ENCODE peak calls at places on chromosomes 16 and 17, in eight cellular contexts. H, F, Q, R, E, L, V and A are unnamed samples.

GRCh38 chr17:17702821-17703607 is 21.8 kb downstream of the RAI1 start:
- DNase-seq in F (no peak), V (no peak), L (no peak), R (no peak), E (no peak), Q (no peak), H (peak), A (no peak)

GRCh38 chr16:378821-379182 is 3.0 kb downstream of the PGAP6 start:
- DNase-seq in R (no peak), V (no peak), H (no peak), L (no peak), E (no peak), F (no peak), Q (no peak), A (no peak)

GRCh38 chr17:2362881-2363280 is 25.6 kb downstream of the SGSM2 start:
- DNase-seq in V (no peak), L (no peak), Q (no peak), R (no peak), F (no peak), E (no peak), H (no peak), A (no peak)

GRCh38 chr17:21199311-21199710 is 14.7 kb downstream of the TMEM11 start:
- DNase-seq in R (peak), V (peak), F (no peak), L (no peak), E (peak), Q (no peak), H (peak), A (no peak)

GRCh38 chr17:78263063-78263735 is 31.8 kb downstream of the TMEM235 start:
- DNase-seq in L (no peak), V (no peak), E (no peak), R (peak), F (no peak), Q (no peak), H (no peak), A (peak)

GRCh38 chr17:31235110-31235509 is 61.9 kb downstream of the OMG start:
- DNase-seq in V (no peak), R (no peak), L (no peak), F (no peak), E (no peak), H (no peak), Q (no peak), A (no peak)

GRCh38 chr17:20063665-20064648 is 54.8 kb downstream of the SPECC1 start:
- DNase-seq in Q (no peak), F (no peak), R (no peak), V (peak), L (peak), H (no peak), E (peak), A (peak)

GRCh38 chr17:2782030-2782429 is 14.2 kb upstream of the RAP1GAP2 start:
- DNase-seq in E (no peak), R (no peak), Q (no peak), H (no peak), L (no peak), F (no peak), V (no peak), A (no peak)

GRCh38 chr16:77777745-77778144 is 10.6 kb upstream of the VAT1L start:
- DNase-seq in L (no peak), Q (no peak), H (no peak), E (no peak), R (no peak), V (no peak), F (no peak), A (no peak)

GRCh38 chr16:25747160-25747758 is 55.5 kb downstream of the HS3ST4 start:
- DNase-seq in R (no peak), V (no peak), F (no peak), E (no peak), Q (peak), L (no peak), H (peak), A (peak)

GRCh38 chr17:74775409-74776043 is 619 bp downstream of the NAT9 start:
- DNase-seq in E (no peak), Q (no peak), V (no peak), L (no peak), R (no peak), F (no peak), H (no peak), A (no peak)

GRCh38 chr16:84281077-84281476 is 13.6 kb upstream of the WFDC1 start:
- DNase-seq in V (no peak), R (no peak), Q (peak), F (peak), H (peak), L (peak), E (no peak), A (no peak)

GRCh38 chr17:57894848-57895247 is 45.0 kb upstream of the MRPS23 start:
- DNase-seq in F (no peak), R (no peak), E (no peak), L (no peak), V (no peak), Q (no peak), H (no peak), A (no peak)

GRCh38 chr16:79278506-79278905 is 322.0 kb downstream of the MAF start:
- DNase-seq in Q (peak), F (no peak), L (no peak), H (no peak), V (no peak), E (no peak), R (no peak), A (peak)

GRCh38 chr17:40326014-40326831 is 17.2 kb downstream of the RARA start:
- DNase-seq in V (no peak), Q (peak), H (no peak), R (peak), E (no peak), L (no peak), F (no peak), A (peak)

GRCh38 chr16:81094771-81095251 is 1.4 kb downstream of the GCSH start:
- DNase-seq in V (no peak), L (no peak), F (no peak), Q (no peak), R (no peak), H (no peak), E (no peak), A (no peak)

GRCh38 chr16:22721497-22722100 is 92.4 kb upstream of the HS3ST2 start:
- DNase-seq in Q (no peak), F (no peak), R (no peak), V (no peak), L (no peak), E (no peak), H (no peak), A (no peak)

GRCh38 chr16:69322343-69322742 is 8.0 kb downstream of the PDF start:
- DNase-seq in F (no peak), H (no peak), V (no peak), Q (no peak), R (no peak), E (no peak), L (no peak), A (no peak)

GRCh38 chr17:31052187-31052889 is 42.4 kb upstream of the NF1 start:
- DNase-seq in E (peak), Q (no peak), L (peak), F (peak), H (no peak), R (no peak), V (peak), A (no peak)

GRCh38 chr17:67615736-67616135 is 102.0 kb upstream of the NOL11 start:
- DNase-seq in R (no peak), E (no peak), L (no peak), V (no peak), H (no peak), F (no peak), Q (no peak), A (no peak)

GRCh38 chr16:60811657-60812056 is 1224.6 kb downstream of the CDH8 start:
- DNase-seq in L (no peak), F (no peak), R (no peak), V (no peak), H (no peak), Q (no peak), E (no peak), A (no peak)

GRCh38 chr17:33328129-33328528 is 35.0 kb upstream of the ASIC2 start:
- DNase-seq in V (no peak), E (no peak), F (peak), R (no peak), L (no peak), Q (no peak), H (peak), A (peak)

GRCh38 chr17:29155235-29155965 is 24.8 kb downstream of the MYO18A start:
- DNase-seq in E (no peak), F (peak), L (peak), V (no peak), R (no peak), H (no peak), Q (no peak), A (peak)

GRCh38 chr16:535446-536405 is 8.2 kb downstream of the CAPN15 start:
- DNase-seq in L (peak), Q (no peak), F (peak), H (no peak), R (no peak), E (no peak), V (no peak), A (peak)

GRCh38 chr16:46884513-46885293 is 541 bp downstream of the GPT2 start:
- DNase-seq in Q (peak), V (no peak), H (no peak), F (no peak), E (no peak), R (no peak), L (no peak), A (peak)

GRCh38 chr16:49739381-49739780 is 116.5 kb downstream of the ZNF423 start:
- DNase-seq in V (no peak), Q (no peak), R (no peak), F (peak), H (peak), L (peak), E (no peak), A (no peak)
- TF ChIP-seq CTCF in V (peak), Q (no peak), R (no peak), F (peak), H (no peak), L (peak), E (no peak), A (no peak)

DNA sequence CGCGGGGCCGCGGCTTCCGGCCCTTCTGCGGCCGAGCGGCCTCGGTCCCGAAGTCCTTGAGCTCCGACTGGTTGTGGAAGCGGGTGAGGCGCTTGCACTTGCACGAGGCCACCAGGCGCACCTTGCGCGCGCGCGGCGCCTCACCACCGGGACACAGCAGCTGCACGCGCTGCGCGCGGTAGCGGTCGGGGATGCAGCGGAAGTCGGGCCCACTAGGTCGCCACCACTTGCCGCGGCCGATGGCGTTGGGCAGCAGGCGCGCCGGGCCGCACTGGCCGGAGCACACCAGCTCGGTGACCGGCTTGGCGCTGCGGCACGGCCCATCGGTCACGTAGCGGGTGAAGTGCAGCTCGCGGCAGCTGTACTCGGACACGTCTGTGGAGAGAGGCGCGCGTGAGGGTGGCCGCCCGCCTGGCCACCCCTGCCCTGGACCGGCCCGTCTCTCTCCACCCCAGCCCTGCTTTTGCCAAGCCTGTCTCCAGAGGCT is 3.2 kb downstream of the SOST start:
- DNase-seq in L (no peak), H (peak), V (no peak), Q (no peak), E (no peak), F (peak), R (no peak), A (peak)
- TF ChIP-seq CTCF in L (no peak), H (no peak), V (no peak), Q (no peak), E (no peak), F (no peak), R (no peak), A (no peak)

GRCh38 chr17:81298325-81298990 is 3.4 kb upstream of the SLC38A10 start:
- DNase-seq in H (no peak), F (no peak), V (no peak), E (no peak), Q (no peak), R (no peak), L (no peak), A (no peak)

GRCh38 chr17:81295678-81296381 is 723 bp upstream of the SLC38A10 start:
- DNase-seq in H (peak), V (no peak), R (peak), Q (peak), E (no peak), F (peak), L (peak), A (peak)

GRCh38 chr17:81292450-81292849 is 2.7 kb downstream of the SLC38A10 start:
- DNase-seq in R (no peak), F (no peak), V (no peak), Q (no peak), L (no peak), H (no peak), E (no peak), A (no peak)

GRCh38 chr17:81294512-81295030 is 536 bp downstream of the SLC38A10 start:
- DNase-seq in R (no peak), E (no peak), H (no peak), F (peak), V (no peak), L (no peak), Q (peak), A (peak)

GRCh38 chr17:81295031-81295677 is at the start of gene SLC38A10:
- DNase-seq in F (peak), L (peak), R (peak), V (no peak), E (peak), H (peak), Q (peak), A (peak)
- TF ChIP-seq CTCF in F (no peak), L (no peak), R (no peak), V (peak), E (no peak), H (no peak), Q (peak), A (no peak)

GRCh38 chr16:87882436-87883019 is 13.2 kb upstream of the SLC7A5 start:
- DNase-seq in L (no peak), R (no peak), Q (no peak), V (no peak), E (no peak), H (no peak), F (no peak), A (no peak)

GRCh38 chr16:87877942-87878507 is 8.7 kb upstream of the SLC7A5 start:
- DNase-seq in Q (peak), E (no peak), V (no peak), F (peak), H (no peak), L (no peak), R (no peak), A (peak)

GRCh38 chr16:87878704-87879103 is 9.4 kb upstream of the SLC7A5 start:
- DNase-seq in F (no peak), H (no peak), V (no peak), R (no peak), L (no peak), E (no peak), Q (no peak), A (no peak)

GRCh38 chr16:87880117-87880696 is 10.9 kb upstream of the SLC7A5 start:
- DNase-seq in V (no peak), H (no peak), R (no peak), L (no peak), F (no peak), Q (no peak), E (no peak), A (no peak)

DNA sequence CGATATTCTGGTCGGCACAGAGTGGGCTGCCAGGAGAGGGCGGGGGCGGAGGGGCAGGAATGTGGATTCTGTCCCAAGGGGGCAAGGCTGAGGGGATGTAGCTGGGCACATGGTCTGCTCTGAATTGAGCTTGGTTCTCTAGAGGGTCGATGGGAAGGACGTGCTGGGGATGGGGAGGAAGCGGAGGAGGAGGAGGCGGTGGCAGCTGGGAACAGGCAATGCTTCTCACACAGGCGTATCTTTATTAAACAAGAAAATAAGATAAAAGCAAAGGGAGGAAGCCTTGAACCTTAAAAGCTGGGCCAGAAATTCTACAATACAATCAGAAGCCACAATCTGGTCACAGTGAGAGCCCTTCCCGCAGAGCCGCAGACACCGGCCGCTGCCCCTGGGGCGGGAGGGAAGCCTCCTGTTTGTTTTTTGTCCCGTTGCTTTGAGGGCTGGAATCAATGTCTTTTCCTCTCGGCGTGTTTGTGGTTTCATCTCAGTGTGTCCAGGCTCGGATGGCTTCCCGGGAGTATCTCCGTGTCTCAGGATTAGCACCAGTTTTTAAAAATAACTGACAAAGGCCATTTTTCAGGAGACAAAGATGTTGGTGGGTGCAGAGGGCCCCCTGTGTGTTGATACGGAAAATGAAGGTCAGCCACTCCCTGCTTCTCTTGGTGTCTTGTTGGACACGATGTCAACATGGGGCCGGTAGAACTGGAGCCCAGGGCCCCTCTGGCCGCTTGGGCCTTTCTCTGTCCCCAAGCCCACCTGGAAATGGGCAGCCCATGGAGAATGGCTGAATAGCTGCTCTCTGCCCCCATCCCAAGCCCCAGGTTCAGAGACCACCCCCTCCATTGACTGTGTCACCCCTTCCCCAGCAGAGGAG is 12.3 kb upstream of the SLC7A5 start:
- DNase-seq in L (no peak), F (no peak), H (no peak), E (no peak), R (no peak), Q (no peak), V (no peak), A (no peak)
- TF ChIP-seq CTCF in L (no peak), F (no peak), H (no peak), E (no peak), R (no peak), Q (no peak), V (no peak), A (no peak)

DNA sequence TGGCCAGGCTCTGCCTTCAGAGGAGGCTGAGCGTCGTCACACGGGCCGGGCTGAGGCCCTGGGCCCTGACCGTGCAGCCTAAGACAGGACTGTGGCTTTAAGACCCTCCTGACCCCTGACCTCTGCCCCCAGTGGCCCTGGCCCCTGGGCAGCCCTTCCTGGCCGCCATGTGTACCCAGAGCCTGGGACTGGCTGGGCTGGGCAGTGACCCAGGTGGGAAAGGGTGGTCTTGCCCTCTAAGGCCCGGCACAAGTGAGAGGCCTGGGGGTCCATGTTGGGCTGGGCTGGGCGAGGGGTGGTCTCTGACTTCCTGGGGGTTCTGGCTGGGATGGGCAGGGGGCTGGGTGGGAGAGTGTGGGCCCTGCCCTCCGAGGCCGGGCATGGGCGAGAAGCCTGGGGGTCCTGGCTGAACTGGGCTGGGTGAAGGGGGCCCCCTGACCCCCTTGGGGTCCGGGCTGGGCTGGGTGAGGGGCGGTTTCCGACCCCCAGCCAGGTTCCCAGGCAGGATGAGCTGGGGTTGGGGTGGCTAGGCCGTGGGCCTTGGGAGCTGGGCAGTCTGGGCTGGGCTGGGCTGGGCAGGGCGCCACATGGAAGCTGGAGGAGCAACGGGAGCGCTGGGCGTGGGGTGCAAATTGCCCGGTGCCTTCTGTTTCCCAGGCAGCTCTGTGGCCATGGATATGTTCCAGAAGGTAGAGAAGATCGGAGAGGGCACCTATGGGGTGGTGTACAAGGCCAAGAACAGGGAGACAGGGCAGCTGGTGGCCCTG is at the start of gene CDK3:
- DNase-seq in V (no peak), H (no peak), R (no peak), F (no peak), Q (no peak), L (no peak), E (no peak), A (no peak)
- TF ChIP-seq CTCF in V (no peak), H (peak), R (peak), F (peak), Q (peak), L (no peak), E (no peak), A (peak)

DNA sequence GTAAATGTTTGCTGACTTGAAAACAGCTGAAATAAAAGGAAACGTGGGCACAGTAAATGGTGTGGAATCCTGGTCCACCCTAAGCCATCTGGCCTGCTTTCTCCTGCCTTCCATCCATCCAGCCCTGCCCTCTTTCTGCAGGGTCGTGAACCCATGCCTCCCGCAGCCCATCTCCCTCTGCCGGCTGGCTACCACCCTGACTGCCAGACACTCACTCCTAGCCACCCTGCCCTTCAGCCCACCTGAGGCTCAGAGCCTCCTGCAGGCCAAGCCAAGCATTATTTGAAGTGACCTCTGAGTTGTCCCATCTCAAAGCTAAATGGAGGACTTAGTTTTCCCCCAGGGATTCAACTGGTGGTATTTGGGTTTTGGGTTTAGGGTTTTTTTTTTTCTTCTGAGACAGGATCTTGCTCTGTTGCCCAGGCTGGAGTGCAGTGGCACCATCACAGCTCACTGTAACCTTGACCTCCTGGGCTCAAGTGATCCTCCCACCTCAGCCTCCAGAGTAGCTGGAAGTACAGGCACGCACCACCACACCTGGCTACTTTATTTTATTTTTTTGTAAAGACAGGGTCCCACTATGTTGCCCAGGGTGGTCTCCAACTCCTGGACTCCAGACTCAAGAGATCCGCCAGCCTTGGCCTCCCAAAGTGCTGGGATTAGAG is 8.4 kb downstream of the ZDHHC1 start:
- DNase-seq in R (no peak), F (no peak), E (no peak), H (no peak), L (no peak), Q (no peak), V (no peak), A (no peak)
- TF ChIP-seq CTCF in R (no peak), F (no peak), E (no peak), H (no peak), L (peak), Q (no peak), V (no peak), A (no peak)